ENCODE peak calls at places on chromosomes 16 and 17, in five cellular contexts. L is CD4-positive, alpha-beta memory T cell; Q is heart left ventricle; G is NT2/D1; C is CD8-positive, alpha-beta memory T cell. X is an unnamed sample.
A peak's percentile ranks its signal among the peaks of the same experiment; 100 is the strongest.

GRCh38 chr16:83561876-83562275 is 245.9 kb upstream of the HSBP1 start:
- DNase-seq in C (no peak), G (no peak), L (no peak), Q (no peak), X (no peak)

GRCh38 chr16:67015317-67015731 is 13.6 kb upstream of the CBFB start:
- DNase-seq in C (no peak), Q (no peak), L (no peak), G (no peak), X (no peak)

GRCh38 chr17:32120086-32120485 is 22.2 kb upstream of the RHOT1 start:
- DNase-seq in Q (no peak), C (no peak), G (no peak), L (no peak), X (no peak)

GRCh38 chr17:44569459-44569858 is 12.2 kb downstream of the FZD2 start:
- DNase-seq in C (no peak), L (no peak), G (no peak), Q (no peak), X (no peak)

GRCh38 chr17:77471984-77472836 is 331.4 kb downstream of the SEC14L1 start:
- DNase-seq in C (no peak), L (peak; percentile 45), Q (no peak), G (peak; percentile 81), X (peak; percentile 77)

GRCh38 chr17:79413591-79413990 is 197.3 kb downstream of the RBFOX3 start:
- DNase-seq in L (no peak), Q (no peak), G (no peak), C (no peak), X (no peak)

GRCh38 chr16:83420206-83420760 is 387.5 kb upstream of the HSBP1 start:
- DNase-seq in G (peak; percentile 3), Q (no peak), L (no peak), C (no peak), X (no peak)

GRCh38 chr17:57607553-57608120 is 137.5 kb downstream of the CCDC182 start:
- DNase-seq in L (no peak), Q (no peak), C (no peak), G (no peak), X (no peak)

GRCh38 chr16:11231367-11231970 is 24.5 kb downstream of the SOCS1 start:
- DNase-seq in G (no peak), L (no peak), C (no peak), Q (no peak), X (no peak)

GRCh38 chr17:47834756-47835155 is 3.3 kb downstream of the LRRC46 start:
- DNase-seq in C (no peak), Q (no peak), G (no peak), L (no peak), X (no peak)

GRCh38 chr17:49183341-49183740 is 27.0 kb downstream of the GNGT2 start:
- DNase-seq in G (no peak), C (no peak), L (no peak), Q (no peak), X (no peak)

GRCh38 chr17:49183801-49184200 is 26.6 kb downstream of the GNGT2 start:
- DNase-seq in G (no peak), L (no peak), Q (no peak), C (no peak), X (no peak)

GRCh38 chr17:49180998-49181635 is 29.3 kb downstream of the GNGT2 start:
- DNase-seq in Q (no peak), L (no peak), C (no peak), G (no peak), X (no peak)

GRCh38 chr17:49180303-49180702 is 30.1 kb downstream of the GNGT2 start:
- DNase-seq in Q (peak; percentile 58), C (peak; percentile 54), L (peak; percentile 44), G (no peak), X (peak; percentile 85)
- H3K9me3 ChIP-seq in Q (peaks cover 22% of the 10 kb centered on the region), C (peaks cover 11% of the 10 kb centered on the region), L (no peaks in the 10 kb centered on the region), G (peaks cover 60% of the 10 kb centered on the region), X (peaks cover 8% of the 10 kb centered on the region)

GRCh38 chr16:35141303-35141702 is 1681.9 kb downstream of the TP53TG3F start:
- DNase-seq in L (no peak), C (no peak), Q (no peak), G (no peak), X (no peak)
- H3K9me3 ChIP-seq in L (no peaks in the 10 kb centered on the region), C (no peaks in the 10 kb centered on the region), Q (no peaks in the 10 kb centered on the region), G (no peaks in the 10 kb centered on the region), X (no peaks in the 10 kb centered on the region)

GRCh38 chr16:60295451-60295850 is 1561.3 kb upstream of the GOT2 start:
- DNase-seq in C (no peak), G (no peak), L (no peak), Q (no peak), X (no peak)

GRCh38 chr16:60304078-60304477 is 1570.0 kb upstream of the GOT2 start:
- DNase-seq in Q (no peak), G (no peak), C (no peak), L (no peak), X (no peak)

GRCh38 chr16:60304725-60305124 is 1570.6 kb upstream of the GOT2 start:
- DNase-seq in G (no peak), Q (no peak), L (no peak), C (no peak), X (no peak)

DNA sequence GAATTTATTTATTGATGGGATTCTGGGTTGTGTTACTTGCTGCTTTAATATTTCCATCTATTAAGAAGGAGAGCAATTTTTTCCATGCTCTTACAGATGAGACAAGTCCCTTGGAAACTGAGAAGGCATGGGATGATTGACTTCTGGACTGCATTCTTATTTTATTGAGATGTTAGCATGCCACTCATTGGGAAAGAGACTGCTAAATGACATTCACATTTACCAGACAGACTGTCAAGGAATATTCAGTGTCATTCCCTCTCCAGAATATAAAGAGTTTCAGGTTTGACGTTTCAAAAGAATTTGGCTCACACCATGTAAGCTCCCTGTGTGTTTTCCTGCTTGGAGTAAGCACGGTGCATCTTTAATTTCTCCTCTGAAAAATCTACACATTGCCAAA is 1565.2 kb upstream of the GOT2 start:
- DNase-seq in G (no peak), L (no peak), Q (no peak), C (no peak), X (no peak)
- H3K9me3 ChIP-seq in G (no peaks in the 10 kb centered on the region), L (no peaks in the 10 kb centered on the region), Q (no peaks in the 10 kb centered on the region), C (no peaks in the 10 kb centered on the region), X (no peaks in the 10 kb centered on the region)

GRCh38 chr17:70041575-70041974 is 33.5 kb upstream of the KCNJ16 start:
- DNase-seq in C (no peak), G (no peak), L (no peak), Q (no peak), X (no peak)
- H3K9me3 ChIP-seq in C (no peaks in the 10 kb centered on the region), G (no peaks in the 10 kb centered on the region), L (no peaks in the 10 kb centered on the region), Q (no peaks in the 10 kb centered on the region), X (no peaks in the 10 kb centered on the region)

GRCh38 chr17:43349142-43349541 is 49.7 kb upstream of the ARL4D start:
- DNase-seq in L (no peak), G (no peak), C (no peak), Q (no peak), X (no peak)
- H3K9me3 ChIP-seq in L (no peaks in the 10 kb centered on the region), G (peaks cover 62% of the 10 kb centered on the region), C (peaks cover 31% of the 10 kb centered on the region), Q (peaks cover 27% of the 10 kb centered on the region), X (peaks cover 29% of the 10 kb centered on the region)

X was measured in HAP-1.